ENCODE peak calls at places on chromosomes 6 and 20, in nine cellular contexts. S is H1; T is ascending aorta; J is uterus; D is upper lobe of right lung; E is tibial nerve; W is lower lobe of right lung; Z is CD4-positive, CD25-positive, alpha-beta regulatory T cell; C is lung. N is an unnamed sample. For H3K4me1 and H3K36me3, the result is how much of the 10 kb centered on the place peaks cover.

GRCh38 chr20:3563548-3564177 is 92.8 kb downstream of the ATRN start:
- DNase-seq in S (no peak), T (no peak), J (no peak), D (no peak), E (no peak), W (no peak), Z (no peak), C (no peak), N (no peak)

GRCh38 chr6:149752600-149752999 is 3.1 kb downstream of the PCMT1 start:
- DNase-seq in S (no peak), T (no peak), J (no peak), D (no peak), E (no peak), W (no peak), Z (no peak), C (no peak), N (no peak)

GRCh38 chr6:71855406-71855805 is 30.9 kb upstream of the RIMS1 start:
- DNase-seq in S (no peak), T (no peak), J (no peak), D (no peak), E (no peak), W (no peak), Z (no peak), C (no peak), N (no peak)

GRCh38 chr6:3383525-3383924 is 73.3 kb downstream of the SLC22A23 start:
- DNase-seq in S (no peak), T (no peak), J (peak), D (no peak), E (no peak), W (no peak), Z (no peak), C (no peak), N (no peak)

GRCh38 chr6:163646133-163646532 is 231.6 kb downstream of the QKI start:
- DNase-seq in S (no peak), T (no peak), J (no peak), D (no peak), E (no peak), W (no peak), Z (no peak), C (no peak), N (no peak)

GRCh38 chr6:170082067-170082466 is 208.8 kb downstream of the DLL1 start:
- DNase-seq in S (no peak), T (no peak), J (no peak), D (no peak), E (no peak), W (peak), Z (no peak), C (no peak), N (no peak)

GRCh38 chr6:52909131-52909530 is 367 bp downstream of the GSTA3 start:
- DNase-seq in S (no peak), T (no peak), J (no peak), D (no peak), E (no peak), W (no peak), Z (no peak), C (no peak), N (no peak)

GRCh38 chr6:98980814-98981213 is 33.1 kb upstream of the FBXL4 start:
- DNase-seq in S (peak), T (no peak), J (no peak), D (no peak), E (no peak), W (no peak), Z (no peak), C (no peak), N (no peak)

GRCh38 chr6:47028835-47029360 is 13.2 kb downstream of the ADGRF1 start:
- DNase-seq in S (no peak), T (no peak), J (no peak), D (no peak), E (no peak), W (no peak), Z (no peak), C (no peak), N (no peak)

GRCh38 chr6:51768087-51768486 is 319.3 kb downstream of the PKHD1 start:
- DNase-seq in S (no peak), T (no peak), J (no peak), D (no peak), E (no peak), W (no peak), Z (no peak), C (no peak), N (no peak)

GRCh38 chr6:135922170-135922569 is 70.7 kb downstream of the PDE7B start:
- DNase-seq in S (peak), T (no peak), J (peak), D (no peak), E (no peak), W (no peak), Z (no peak), C (no peak), N (no peak)

GRCh38 chr6:2441881-2442475 is 196.6 kb upstream of the GMDS start:
- DNase-seq in S (no peak), T (no peak), J (no peak), D (no peak), E (no peak), W (no peak), Z (no peak), C (no peak), N (no peak)

GRCh38 chr20:35166242-35166830 is 5.5 kb upstream of the PROCR start:
- DNase-seq in S (no peak), T (no peak), J (peak), D (peak), E (no peak), W (peak), Z (no peak), C (peak), N (no peak)

GRCh38 chr6:37188962-37189510 is 19.1 kb downstream of the PIM1 start:
- DNase-seq in S (no peak), T (no peak), J (no peak), D (no peak), E (no peak), W (no peak), Z (no peak), C (no peak), N (no peak)

GRCh38 chr20:50870572-50871161 is 60.6 kb downstream of the ADNP start:
- DNase-seq in S (peak), T (no peak), J (no peak), D (no peak), E (no peak), W (no peak), Z (no peak), C (no peak), N (no peak)

GRCh38 chr6:13742961-13743735 is 31.5 kb upstream of the RANBP9 start:
- DNase-seq in S (no peak), T (peak), J (no peak), D (no peak), E (no peak), W (no peak), Z (no peak), C (no peak), N (no peak)

GRCh38 chr6:156686429-156686939 is 90.7 kb upstream of the ARID1B start:
- DNase-seq in S (no peak), T (no peak), J (no peak), D (no peak), E (peak), W (peak), Z (no peak), C (no peak), N (peak)

GRCh38 chr6:2636672-2637071 is 114.0 kb downstream of the MYLK4 start:
- DNase-seq in S (no peak), T (no peak), J (no peak), D (no peak), E (no peak), W (no peak), Z (no peak), C (no peak), N (no peak)

GRCh38 chr6:17584241-17584803 is 15.8 kb upstream of the FAM8A1 start:
- DNase-seq in S (no peak), T (no peak), J (peak), D (no peak), E (no peak), W (no peak), Z (no peak), C (no peak), N (no peak)

GRCh38 chr6:33834401-33835392 is 30.9 kb upstream of the MLN start:
- DNase-seq in S (no peak), T (no peak), J (no peak), D (no peak), E (no peak), W (no peak), Z (no peak), C (no peak), N (no peak)

GRCh38 chr6:169112483-169113320 is 140.9 kb downstream of the THBS2 start:
- DNase-seq in S (no peak), T (no peak), J (no peak), D (no peak), E (no peak), W (no peak), Z (no peak), C (no peak), N (no peak)

GRCh38 chr6:4913705-4914411 is 90.0 kb downstream of the RPP40 start:
- DNase-seq in S (no peak), T (no peak), J (no peak), D (no peak), E (no peak), W (no peak), Z (no peak), C (no peak), N (no peak)

GRCh38 chr6:151008425-151008824 is 142.9 kb downstream of the MTHFD1L start:
- DNase-seq in S (no peak), T (no peak), J (no peak), D (no peak), E (no peak), W (no peak), Z (no peak), C (no peak), N (no peak)

GRCh38 chr20:51350941-51351631 is 191.4 kb downstream of the NFATC2 start:
- DNase-seq in S (no peak), T (no peak), J (no peak), D (no peak), E (no peak), W (no peak), Z (no peak), C (no peak), N (no peak)

GRCh38 chr6:53250761-53251672 is 97.7 kb downstream of the ELOVL5 start:
- DNase-seq in S (no peak), T (no peak), J (no peak), D (no peak), E (no peak), W (no peak), Z (no peak), C (no peak), N (no peak)

GRCh38 chr6:136582702-136583471 is 32.7 kb upstream of the MAP7 start:
- DNase-seq in S (no peak), T (no peak), J (no peak), D (no peak), E (no peak), W (no peak), Z (no peak), C (no peak), N (no peak)

GRCh38 chr20:3760980-3761379 is 6.6 kb downstream of the ADISSP start:
- DNase-seq in S (no peak), T (no peak), J (no peak), D (no peak), E (no peak), W (no peak), Z (no peak), C (no peak), N (no peak)

GRCh38 chr20:45320948-45321595 is 13.0 kb upstream of the MATN4 start:
- DNase-seq in S (no peak), T (no peak), J (no peak), D (peak), E (no peak), W (no peak), Z (no peak), C (no peak), N (peak)

GRCh38 chr6:153957409-153957808 is 81.6 kb upstream of the OPRM1 start:
- DNase-seq in S (no peak), T (no peak), J (no peak), D (no peak), E (no peak), W (no peak), Z (no peak), C (no peak), N (no peak)

GRCh38 chr6:33746036-33746600 is 587 bp downstream of the IP6K3 start:
- DNase-seq in S (no peak), T (no peak), J (peak), D (no peak), E (no peak), W (no peak), Z (no peak), C (no peak), N (no peak)

GRCh38 chr6:160933256-160933655 is 58.3 kb upstream of the MAP3K4 start:
- DNase-seq in S (no peak), T (no peak), J (no peak), D (no peak), E (no peak), W (no peak), Z (no peak), C (no peak), N (no peak)

GRCh38 chr20:24337074-24337473 is 132.4 kb upstream of the SYNDIG1 start:
- DNase-seq in S (no peak), T (no peak), J (no peak), D (no peak), E (no peak), W (no peak), Z (no peak), C (no peak), N (no peak)

GRCh38 chr6:26020983-26021349 is 58.4 kb downstream of the TRIM38 start:
- DNase-seq in S (no peak), T (peak), J (peak), D (peak), E (no peak), W (peak), Z (no peak), C (peak), N (no peak)

GRCh38 chr6:131107166-131107565 is 28.1 kb upstream of the AKAP7 start:
- DNase-seq in S (no peak), T (no peak), J (no peak), D (no peak), E (no peak), W (no peak), Z (no peak), C (no peak), N (no peak)

GRCh38 chr6:35048031-35048613 is 93.0 kb downstream of the TCP11 start:
- DNase-seq in S (no peak), T (no peak), J (no peak), D (no peak), E (no peak), W (no peak), Z (no peak), C (no peak), N (no peak)

GRCh38 chr6:115972679-115973078 is 88.0 kb downstream of the FRK start:
- DNase-seq in S (no peak), T (no peak), J (no peak), D (no peak), E (no peak), W (no peak), Z (no peak), C (no peak), N (no peak)

GRCh38 chr6:143556529-143556928 is 45.0 kb upstream of the FUCA2 start:
- DNase-seq in S (no peak), T (no peak), J (no peak), D (no peak), E (no peak), W (no peak), Z (no peak), C (no peak), N (no peak)

GRCh38 chr6:143553337-143553736 is 41.8 kb upstream of the FUCA2 start:
- DNase-seq in S (no peak), T (no peak), J (no peak), D (no peak), E (no peak), W (no peak), Z (no peak), C (no peak), N (no peak)

GRCh38 chr6:143555582-143555981 is 44.1 kb upstream of the FUCA2 start:
- DNase-seq in S (no peak), T (no peak), J (no peak), D (no peak), E (no peak), W (no peak), Z (no peak), C (no peak), N (no peak)

GRCh38 chr6:143559101-143559500 is 47.6 kb upstream of the FUCA2 start:
- DNase-seq in S (no peak), T (no peak), J (no peak), D (no peak), E (no peak), W (no peak), Z (no peak), C (no peak), N (no peak)

DNA sequence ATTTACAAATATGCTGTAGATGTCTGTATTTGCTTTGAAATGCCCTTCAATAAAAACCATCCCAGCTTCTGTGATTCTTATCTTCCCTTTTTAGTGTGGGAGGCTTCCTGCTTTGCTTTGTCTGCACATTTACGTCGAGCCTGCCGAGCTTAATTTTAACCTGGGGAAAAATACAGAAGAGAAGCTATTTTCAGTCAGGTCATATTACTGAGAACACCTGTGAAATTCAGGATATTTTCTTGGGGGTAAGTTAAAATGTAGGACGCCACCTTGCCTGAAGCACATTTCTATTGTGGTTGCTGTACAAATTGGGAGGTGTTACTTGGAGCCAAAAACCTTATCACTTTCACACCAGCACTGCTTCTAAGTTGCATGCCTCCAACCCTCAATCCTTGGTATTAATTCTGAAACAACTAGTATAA is 43.6 kb upstream of the FUCA2 start:
- DNase-seq in S (no peak), T (no peak), J (no peak), D (no peak), E (no peak), W (no peak), Z (no peak), C (no peak), N (no peak)
- H3K4me1 ChIP-seq in S (under half), T (under half), J (under half), D (under half), E (under half), W (under half), Z (under half), C (under half), N (under half)

GRCh38 chr6:111263837-111264236 is 176.5 kb downstream of the SLC16A10 start:
- DNase-seq in S (no peak), T (no peak), J (no peak), D (no peak), E (no peak), W (no peak), Z (no peak), C (no peak), N (no peak)
- H3K36me3 ChIP-seq in S (under half), T (under half), J (under half), D (under half), E (half or more), W (under half), Z (under half), C (under half), N (under half)

GRCh38 chr6:167350322-167350721 is 25.4 kb downstream of the TTLL2 start:
- DNase-seq in S (no peak), T (no peak), J (no peak), D (no peak), E (no peak), W (no peak), Z (no peak), C (no peak), N (no peak)
- H3K4me3 ChIP-seq in S (peak), T (peak), J (no peak), D (peak), E (peak), W (peak), Z (peak), C (no peak), N (peak)

GRCh38 chr20:39326050-39326449 is 363.9 kb downstream of the DHX35 start:
- DNase-seq in S (no peak), T (no peak), J (no peak), D (no peak), E (no peak), W (no peak), Z (no peak), C (no peak), N (no peak)
- H3K4me1 ChIP-seq in S (under half), T (under half), J (under half), D (under half), E (under half), W (under half), Z (under half), C (under half), N (under half)

GRCh38 chr6:83867043-83867442 is 7.6 kb downstream of the CYB5R4 start:
- DNase-seq in S (no peak), T (no peak), J (no peak), D (no peak), E (no peak), W (no peak), Z (no peak), C (no peak), N (no peak)
- H3K36me3 ChIP-seq in S (under half), T (under half), J (under half), D (under half), E (under half), W (under half), Z (under half), C (under half), N (under half)

GRCh38 chr6:6859722-6860121 is 248.0 kb upstream of the RREB1 start:
- DNase-seq in S (no peak), T (no peak), J (no peak), D (no peak), E (no peak), W (no peak), Z (no peak), C (no peak), N (no peak)

GRCh38 chr6:6858533-6858982 is 249.2 kb upstream of the RREB1 start:
- DNase-seq in S (no peak), T (no peak), J (no peak), D (no peak), E (no peak), W (no peak), Z (no peak), C (no peak), N (no peak)

GRCh38 chr6:6861346-6861745 is 246.4 kb upstream of the RREB1 start:
- DNase-seq in S (no peak), T (no peak), J (no peak), D (no peak), E (no peak), W (no peak), Z (no peak), C (no peak), N (no peak)

GRCh38 chr6:6857528-6857927 is 250.2 kb upstream of the RREB1 start:
- DNase-seq in S (no peak), T (no peak), J (no peak), D (no peak), E (no peak), W (no peak), Z (no peak), C (no peak), N (no peak)

GRCh38 chr6:6856538-6857523 is 250.9 kb upstream of the RREB1 start:
- DNase-seq in S (no peak), T (peak), J (peak), D (peak), E (peak), W (peak), Z (no peak), C (peak), N (no peak)
- H3K4me3 ChIP-seq in S (peak), T (no peak), J (no peak), D (peak), E (no peak), W (peak), Z (peak), C (no peak), N (peak)

N was measured in CD8-positive, alpha-beta memory T cell.